ENCODE peak calls at places on chromosomes 6 and 20, in seven cellular contexts. I, T, N, W, E, H and Y are unnamed samples.

GRCh38 chr6:91751496-91751895 is 1164.6 kb upstream of the MAP3K7 start:
- DNase-seq in N (no peak), W (no peak), H (no peak), E (no peak), T (no peak), I (no peak), Y (no peak)

GRCh38 chr20:64258071-64258823 is 2.7 kb downstream of the PCMTD2 start:
- DNase-seq in W (no peak), H (no peak), T (no peak), I (no peak), E (no peak), N (no peak), Y (no peak)

GRCh38 chr6:17730078-17730704 is 23.5 kb upstream of the NUP153 start:
- DNase-seq in N (no peak), W (no peak), T (no peak), E (no peak), H (no peak), I (no peak), Y (peak)

GRCh38 chr20:51529027-51529749 is 13.3 kb downstream of the NFATC2 start:
- DNase-seq in W (no peak), T (no peak), I (no peak), N (no peak), E (no peak), H (no peak), Y (no peak)

GRCh38 chr20:17010181-17010580 is 216.7 kb upstream of the PCSK2 start:
- DNase-seq in W (no peak), E (no peak), H (no peak), I (no peak), N (no peak), T (no peak), Y (no peak)

GRCh38 chr20:60446273-60447111 is 488.3 kb downstream of the CDH26 start:
- DNase-seq in N (no peak), I (no peak), E (no peak), T (no peak), W (no peak), H (no peak), Y (no peak)

GRCh38 chr20:51374961-51375360 is 167.6 kb downstream of the NFATC2 start:
- DNase-seq in I (no peak), N (no peak), H (no peak), E (no peak), T (no peak), W (no peak), Y (no peak)

GRCh38 chr20:13029687-13030510 is 21.1 kb downstream of the SPTLC3 start:
- DNase-seq in W (peak), I (peak), E (peak), H (no peak), T (no peak), N (no peak), Y (peak)

GRCh38 chr6:97947841-97948240 is 664.8 kb upstream of the MMS22L start:
- DNase-seq in H (no peak), N (peak), E (peak), W (peak), I (no peak), T (peak), Y (no peak)

GRCh38 chr20:2752631-2753455 is 47.6 kb downstream of the CPXM1 start:
- DNase-seq in W (peak), T (no peak), I (peak), H (peak), N (peak), E (no peak), Y (no peak)

GRCh38 chr6:77123527-77123926 is 339.8 kb downstream of the HTR1B start:
- DNase-seq in E (no peak), N (no peak), I (no peak), T (no peak), W (no peak), H (no peak), Y (no peak)

GRCh38 chr20:8964944-8965562 is 103.8 kb upstream of the PLCB4 start:
- DNase-seq in N (no peak), H (no peak), W (no peak), I (no peak), E (no peak), T (no peak), Y (no peak)

GRCh38 chr6:8025191-8025590 is 39.0 kb downstream of the BLOC1S5 start:
- DNase-seq in I (no peak), N (no peak), T (no peak), W (no peak), E (no peak), H (no peak), Y (no peak)

GRCh38 chr6:112571886-112572285 is 224.8 kb downstream of the RFPL4B start:
- DNase-seq in I (no peak), N (no peak), W (no peak), H (no peak), E (no peak), T (no peak), Y (no peak)

DNA sequence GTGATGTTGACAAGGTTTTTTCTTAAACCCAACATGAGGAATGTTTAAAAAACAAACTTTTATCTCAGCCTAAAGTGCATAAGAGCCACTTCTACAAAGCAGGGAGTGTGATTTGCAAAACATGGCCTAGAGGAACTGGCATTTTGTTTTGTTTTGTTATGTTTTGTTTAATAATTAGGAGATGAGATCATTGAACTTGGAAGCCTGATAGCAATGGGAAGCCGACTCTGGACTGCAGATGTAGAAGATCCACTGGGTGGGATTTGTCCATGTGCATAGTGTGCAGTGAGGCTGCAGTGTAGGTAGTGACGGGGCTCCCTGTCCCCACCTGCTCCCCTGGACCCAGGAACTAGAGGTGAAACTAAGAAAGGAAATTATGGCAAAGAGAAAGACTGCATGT is 17.7 kb upstream of the MAP3K4 start:
- DNase-seq in T (no peak), N (peak), E (no peak), W (no peak), I (no peak), H (no peak), Y (no peak)
- H3K4me3 ChIP-seq in T (no peak), N (no peak), E (no peak), W (no peak), I (no peak), H (no peak), Y (no peak)

GRCh38 chr6:6221829-6222535 is 98.5 kb downstream of the F13A1 start:
- DNase-seq in I (no peak), T (no peak), W (peak), H (peak), E (no peak), N (no peak), Y (no peak)
- TF ChIP-seq CTCF in I (no peak), T (no peak), W (no peak), H (peak), E (no peak), N (no peak), Y (no peak)

DNA sequence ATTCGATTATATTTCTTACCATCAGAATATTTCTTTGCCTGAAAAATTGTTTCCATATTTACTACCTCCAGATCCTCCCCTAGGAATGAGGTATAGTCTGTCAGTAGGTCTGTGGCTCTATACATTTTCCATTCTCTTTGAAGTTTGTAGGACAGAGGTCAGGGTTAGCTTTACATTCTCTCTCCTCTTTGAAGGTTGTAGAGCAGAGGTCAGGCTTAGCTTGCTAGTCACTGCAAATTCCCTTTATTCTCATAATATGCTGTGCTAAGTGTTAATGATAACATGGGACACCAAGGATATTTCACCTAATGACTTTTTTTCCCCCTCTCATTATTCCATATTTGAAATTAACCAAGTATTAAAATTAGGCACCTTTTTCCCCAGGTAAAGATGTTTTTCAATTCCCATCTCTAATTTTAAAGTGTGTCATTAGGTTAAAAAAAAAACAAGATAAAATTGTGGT is 411.2 kb downstream of the PHF3 start:
- DNase-seq in W (no peak), T (no peak), E (no peak), I (no peak), H (no peak), N (no peak), Y (no peak)
- H3K27ac ChIP-seq in W (no peak), T (no peak), E (no peak), I (no peak), H (no peak), N (no peak), Y (no peak)

DNA sequence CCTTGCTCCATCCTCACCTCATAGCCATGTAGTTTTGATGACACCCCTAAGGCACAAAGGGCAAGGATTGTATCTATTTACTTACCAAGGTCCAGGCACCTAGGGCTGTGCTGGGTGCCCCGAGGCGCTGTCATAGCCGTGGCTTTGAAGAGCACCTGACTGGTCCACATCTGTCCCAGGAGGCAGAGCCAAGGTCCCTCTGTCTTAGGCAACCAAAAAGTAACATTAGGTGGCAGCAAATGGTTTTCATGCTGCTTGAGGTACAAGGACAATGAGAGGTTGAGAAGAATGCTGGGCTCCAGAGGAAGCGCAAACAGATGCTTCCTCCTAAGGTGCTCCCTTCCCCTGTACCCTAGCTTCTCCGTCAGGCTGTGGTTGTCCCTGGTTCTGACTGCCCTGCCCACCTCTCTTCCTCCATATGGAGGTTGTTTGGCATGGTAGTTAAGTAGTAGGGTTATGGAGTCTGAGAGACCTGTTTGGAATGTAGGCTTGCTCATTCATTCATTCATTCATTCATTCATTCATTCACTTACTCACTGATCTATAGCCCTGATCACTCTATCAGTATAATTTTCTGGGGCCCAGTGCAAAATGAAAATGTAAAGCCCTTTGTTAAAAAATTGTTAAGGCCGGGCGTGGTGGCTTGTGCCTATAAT is 3.0 kb upstream of the UQCC2 start:
- DNase-seq in W (no peak), T (peak), E (no peak), I (no peak), H (no peak), N (no peak), Y (no peak)
- H3K4me3 ChIP-seq in W (no peak), T (no peak), E (no peak), I (no peak), H (no peak), N (no peak), Y (no peak)

GRCh38 chr20:19830351-19830750 is 72.3 kb downstream of the RIN2 start:
- DNase-seq in T (no peak), I (no peak), N (no peak), E (no peak), W (no peak), H (no peak), Y (no peak)

GRCh38 chr20:19827818-19828217 is 69.8 kb downstream of the RIN2 start:
- DNase-seq in N (no peak), T (no peak), E (no peak), W (no peak), H (no peak), I (no peak), Y (no peak)

GRCh38 chr20:19826179-19826914 is 68.3 kb downstream of the RIN2 start:
- DNase-seq in T (no peak), E (no peak), W (peak), H (no peak), I (no peak), N (no peak), Y (no peak)

GRCh38 chr20:19824861-19825260 is 66.8 kb downstream of the RIN2 start:
- DNase-seq in T (no peak), W (no peak), N (no peak), E (no peak), I (no peak), H (no peak), Y (no peak)

DNA sequence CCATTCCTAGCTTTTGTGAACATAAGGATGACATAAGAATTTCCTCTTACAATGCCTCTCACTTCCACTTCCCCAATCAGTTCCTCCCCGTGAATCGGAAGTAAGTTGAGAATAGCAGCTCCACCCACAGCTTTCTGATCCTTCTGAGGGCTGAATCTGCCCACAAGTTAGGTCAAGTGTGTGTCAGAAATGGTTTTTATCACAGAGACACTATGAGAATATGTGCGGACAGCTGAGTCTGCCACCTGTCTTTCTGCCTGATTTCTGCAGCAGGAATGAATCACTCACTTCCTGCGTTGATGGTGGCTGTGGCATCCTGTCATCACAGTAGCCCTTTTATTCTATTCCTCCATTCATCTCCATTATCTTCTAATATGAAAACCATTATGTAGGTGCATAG is 70.2 kb downstream of the RIN2 start:
- DNase-seq in I (no peak), H (no peak), W (peak), T (no peak), E (no peak), N (no peak), Y (no peak)
- TF ChIP-seq CTCF in I (no peak), H (no peak), W (peak), T (no peak), E (no peak), N (no peak), Y (peak)

GRCh38 chr20:1489764-1490436 is 1.3 kb downstream of the SIRPB2 start:
- DNase-seq in I (peak), W (no peak), N (no peak), E (peak), H (no peak), T (no peak), Y (no peak)

GRCh38 chr20:1490643-1491042 is 577 bp downstream of the SIRPB2 start:
- DNase-seq in E (no peak), I (no peak), W (no peak), N (no peak), T (no peak), H (no peak), Y (no peak)

GRCh38 chr20:1491891-1492642 is 847 bp upstream of the SIRPB2 start:
- DNase-seq in H (no peak), N (no peak), W (no peak), E (peak), T (no peak), I (no peak), Y (no peak)

GRCh38 chr20:1489328-1489727 is 1.9 kb downstream of the SIRPB2 start:
- DNase-seq in E (peak), T (no peak), H (no peak), W (no peak), I (no peak), N (no peak), Y (no peak)

GRCh38 chr20:1491281-1491840 is at the start of gene SIRPB2:
- DNase-seq in E (peak), H (no peak), I (peak), W (no peak), N (peak), T (peak), Y (peak)
- H3K27ac ChIP-seq in E (peak), H (no peak), I (peak), W (no peak), N (peak), T (peak), Y (peak)

GRCh38 chr6:31737315-31738047 is 1.2 kb upstream of the CLIC1 start:
- DNase-seq in I (no peak), W (peak), N (no peak), H (peak), E (no peak), T (no peak), Y (no peak)
- H3K4me3 ChIP-seq in I (peak), W (no peak), N (no peak), H (peak), E (no peak), T (peak), Y (no peak)

GRCh38 chr6:25350593-25350992 is 71.4 kb downstream of the CARMIL1 start:
- DNase-seq in H (no peak), E (no peak), I (no peak), W (no peak), T (no peak), N (no peak), Y (no peak)
- TF ChIP-seq CTCF in H (no peak), E (no peak), I (peak), W (no peak), T (no peak), N (no peak), Y (no peak)

GRCh38 chr6:83490177-83490576 is 22.2 kb upstream of the PRSS35 start:
- DNase-seq in E (no peak), N (no peak), W (no peak), T (no peak), I (no peak), H (peak), Y (no peak)
- H3K27ac ChIP-seq in E (no peak), N (no peak), W (no peak), T (no peak), I (no peak), H (peak), Y (no peak)

GRCh38 chr6:36269834-36270705 is at the start of gene PNPLA1:
- DNase-seq in T (no peak), H (peak), E (no peak), I (no peak), W (no peak), N (no peak), Y (no peak)
- H3K4me3 ChIP-seq in T (no peak), H (no peak), E (no peak), I (no peak), W (no peak), N (no peak), Y (no peak)